ENCODE peak calls at places on chromosomes 3 and 15, in seven cellular contexts. Z is left lung, I is tibial artery, Q is fibroblast of pulmonary artery, H is RWPE1, U is SK-N-SH, B is ovary. N is an unnamed sample.

GRCh38 chr3:24400450-24400849 is 94.2 kb downstream of the THRB start:
- DNase-seq in Z (no peak), I (no peak), Q (no peak), H (no peak), U (no peak), B (no peak), N (no peak)

GRCh38 chr3:194872669-194872977 is 186.9 kb downstream of the FAM43A start:
- DNase-seq in Z (no peak), I (no peak), Q (peak; percentile 43), H (peak; percentile 80), U (no peak), B (no peak), N (peak; percentile 66)

GRCh38 chr15:40695469-40695910 is 516 bp downstream of the RAD51 start:
- DNase-seq in Z (no peak), I (no peak), Q (peak; percentile 35), H (peak; percentile 45), U (no peak), B (no peak), N (peak; percentile 42)

GRCh38 chr15:48719668-48720067 is 74.2 kb upstream of the FBN1 start:
- DNase-seq in Z (no peak), I (no peak), Q (no peak), H (no peak), U (no peak), B (no peak), N (no peak)

GRCh38 chr3:127002195-127003174 is 19.6 kb downstream of the PLXNA1 start:
- DNase-seq in Z (peak; percentile 87), I (peak; percentile 94), Q (peak; percentile 92), H (peak; percentile 84), U (peak; percentile 97), B (peak; percentile 93), N (peak; percentile 94)

GRCh38 chr15:63860161-63860954 is 26.6 kb upstream of the HERC1 start:
- DNase-seq in Z (no peak), I (no peak), Q (no peak), H (no peak), U (no peak), B (no peak), N (no peak)

GRCh38 chr15:95825672-95826387 is 504.7 kb upstream of the NR2F2 start:
- DNase-seq in Z (no peak), I (no peak), Q (no peak), H (no peak), U (no peak), B (no peak), N (no peak)

GRCh38 chr15:63381301-63382192 is at the start of gene CA12:
- DNase-seq in Z (no peak), I (no peak), Q (peak; percentile 62), H (peak; percentile 46), U (peak; percentile 65), B (peak; percentile 46), N (peak; percentile 69)

GRCh38 chr3:195835791-195836190 is 24.1 kb upstream of the MUC4 start:
- DNase-seq in Z (no peak), I (no peak), Q (no peak), H (no peak), U (no peak), B (no peak), N (no peak)

GRCh38 chr15:70605606-70606410 is 157.6 kb downstream of the UACA start:
- DNase-seq in Z (peak; percentile 54), I (peak; percentile 76), Q (peak; percentile 89), H (no peak), U (peak; percentile 65), B (peak; percentile 89), N (peak; percentile 95)

GRCh38 chr3:146543461-146544012 is 870 bp downstream of the PLSCR1 start:
- DNase-seq in Z (no peak), I (no peak), Q (peak; percentile 66), H (no peak), U (no peak), B (no peak), N (peak; percentile 84)

GRCh38 chr3:111227216-111227615 is 155.6 kb downstream of the NECTIN3 start:
- DNase-seq in Z (no peak), I (no peak), Q (peak; percentile 35), H (no peak), U (no peak), B (no peak), N (peak; percentile 52)

GRCh38 chr3:159266779-159267178 is 464.9 kb downstream of the MFSD1 start:
- DNase-seq in Z (no peak), I (no peak), Q (peak; percentile 33), H (peak; percentile 15), U (peak; percentile 24), B (no peak), N (no peak)

GRCh38 chr3:126376464-126376863 is 18.2 kb upstream of the CFAP100 start:
- DNase-seq in Z (no peak), I (no peak), Q (no peak), H (no peak), U (no peak), B (no peak), N (no peak)

GRCh38 chr15:80988148-80988796 is 1.3 kb downstream of the MESD start:
- DNase-seq in Z (no peak), I (no peak), Q (no peak), H (no peak), U (no peak), B (no peak), N (no peak)

GRCh38 chr3:114218006-114218405 is 19.4 kb downstream of the ZNF80 start:
- DNase-seq in Z (no peak), I (no peak), Q (peak; percentile 80), H (no peak), U (no peak), B (no peak), N (peak; percentile 41)

GRCh38 chr3:14620512-14620911 is 31.1 kb upstream of the CCDC174 start:
- DNase-seq in Z (no peak), I (no peak), Q (no peak), H (no peak), U (no peak), B (no peak), N (no peak)

GRCh38 chr15:51193979-51194378 is 99.3 kb upstream of the TNFAIP8L3 start:
- DNase-seq in Z (no peak), I (no peak), Q (no peak), H (no peak), U (no peak), B (no peak), N (no peak)

GRCh38 chr3:157122116-157122515 is 37.8 kb downstream of the CCNL1 start:
- DNase-seq in Z (no peak), I (no peak), Q (peak; percentile 94), H (peak; percentile 93), U (no peak), B (no peak), N (peak; percentile 95)

GRCh38 chr15:73981761-73982222 is 10.3 kb downstream of the STOML1 start:
- DNase-seq in Z (no peak), I (no peak), Q (no peak), H (no peak), U (no peak), B (no peak), N (peak; percentile 55)

GRCh38 chr15:51775967-51776816 is 24.8 kb downstream of the TMOD2 start:
- DNase-seq in Z (no peak), I (no peak), Q (peak; percentile 67), H (peak; percentile 47), U (peak; percentile 61), B (peak; percentile 38), N (peak; percentile 57)

GRCh38 chr15:73210630-73211029 is 158.1 kb downstream of the HCN4 start:
- DNase-seq in Z (no peak), I (no peak), Q (no peak), H (no peak), U (no peak), B (no peak), N (no peak)

GRCh38 chr3:14540821-14541385 is 761 bp upstream of the GRIP2 start:
- DNase-seq in Z (no peak), I (no peak), Q (no peak), H (no peak), U (no peak), B (no peak), N (no peak)

GRCh38 chr15:52557242-52557641 is 11.6 kb downstream of the ARPP19 start:
- DNase-seq in Z (no peak), I (no peak), Q (no peak), H (no peak), U (no peak), B (no peak), N (peak; percentile 28)

DNA sequence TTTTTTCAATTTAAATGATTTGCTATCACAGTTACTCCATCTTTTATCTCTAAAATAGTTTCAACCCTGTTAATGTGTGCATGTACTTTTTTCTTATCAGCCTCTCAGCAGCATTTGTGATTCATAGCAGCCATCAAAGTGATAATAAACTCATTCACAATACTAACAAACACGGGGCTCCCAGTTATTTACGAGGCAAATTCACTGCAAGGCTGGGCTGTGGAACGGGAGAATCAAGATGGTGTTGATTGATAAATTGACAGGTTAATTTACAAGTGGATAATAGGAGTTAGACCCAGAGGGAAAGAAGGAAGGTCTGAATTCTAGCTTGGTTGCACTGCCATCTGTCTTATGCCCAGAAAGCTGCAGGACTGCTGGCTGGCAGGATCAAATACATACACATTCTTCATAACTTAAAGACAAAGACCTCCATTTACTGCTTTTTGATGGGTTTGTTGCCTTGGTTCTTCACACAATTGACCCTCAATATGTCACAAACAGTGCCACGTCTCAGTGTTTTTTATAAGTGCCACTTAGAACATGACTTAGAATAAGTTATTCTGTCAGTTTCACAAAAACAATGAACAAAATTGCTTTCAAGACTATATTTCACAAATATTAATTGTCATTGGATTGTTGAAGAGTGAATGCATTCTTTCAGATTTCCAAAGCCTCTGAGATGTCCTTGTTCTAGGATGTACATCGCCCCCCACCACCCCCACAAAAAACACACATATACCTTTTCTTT is 562.8 kb downstream of the NR2F2 start:
- DNase-seq in Z (no peak), I (no peak), Q (peak; percentile 42), H (peak; percentile 17), U (no peak), B (no peak), N (peak; percentile 16)
- TF ChIP-seq CTCF in Z (peak; percentile 29), I (peak; percentile 63), Q (peak; percentile 47), H (peak; percentile 63), U (peak; percentile 7), B (peak; percentile 27), N (peak; percentile 36)

GRCh38 chr3:155018621-155019330 is 61.3 kb upstream of the MME start:
- DNase-seq in Z (no peak), I (no peak), Q (peak; percentile 21), H (peak; percentile 31), U (no peak), B (no peak), N (no peak)
- TF ChIP-seq CTCF in Z (no peak), I (no peak), Q (no peak), H (no peak), U (no peak), B (no peak), N (no peak)

GRCh38 chr3:148957586-148957985 is 33.8 kb upstream of the GYG1 start:
- DNase-seq in Z (no peak), I (no peak), Q (peak; percentile 27), H (no peak), U (no peak), B (no peak), N (no peak)
- TF ChIP-seq CTCF in Z (no peak), I (no peak), Q (peak; percentile 28), H (no peak), U (peak; percentile 34), B (no peak), N (peak; percentile 5)

GRCh38 chr15:37204698-37205097 is 104.3 kb upstream of the MEIS2 start:
- DNase-seq in Z (no peak), I (no peak), Q (peak; percentile 1), H (no peak), U (no peak), B (no peak), N (no peak)
- TF ChIP-seq CTCF in Z (no peak), I (no peak), Q (no peak), H (no peak), U (peak; percentile 30), B (no peak), N (no peak)